ENCODE peak calls at places on chromosomes 4 and X, in six cellular contexts. M, B, Y, E, W and I are unnamed samples.

GRCh38 chr4:75919914-75920313 is 17.7 kb upstream of the PPEF2 start:
- DNase-seq in W (no peak), E (peak; percentile 20), B (no peak), Y (peak; percentile 80), M (no peak), I (peak; percentile 25)

GRCh38 chr4:17708992-17709759 is 72.2 kb downstream of the FAM184B start:
- DNase-seq in Y (no peak), B (no peak), W (no peak), M (no peak), E (no peak), I (no peak)

GRCh38 chrX:140762061-140762460 is 52.5 kb downstream of the LINC00632 start:
- DNase-seq in B (no peak), W (peak; percentile 41), M (peak; percentile 35), Y (no peak), E (peak; percentile 74), I (peak; percentile 85)

GRCh38 chr4:112552668-112553067 is 36.7 kb upstream of the NEUROG2 start:
- DNase-seq in E (peak; percentile 77), M (peak; percentile 60), Y (no peak), W (no peak), B (no peak), I (peak; percentile 61)

GRCh38 chr4:47017494-47017893 is 13.9 kb upstream of the GABRB1 start:
- DNase-seq in M (no peak), E (peak; percentile 37), W (no peak), B (no peak), Y (no peak), I (no peak)

GRCh38 chr4:6888506-6889071 is 21.0 kb upstream of the TBC1D14 start:
- DNase-seq in B (no peak), Y (no peak), E (no peak), W (no peak), M (no peak), I (no peak)

GRCh38 chrX:27444093-27444908 is 18.8 kb downstream of the PPP4R3C start:
- DNase-seq in W (no peak), M (peak; percentile 2), E (no peak), Y (no peak), B (no peak), I (no peak)

GRCh38 chr4:125762537-125762936 is 447.8 kb downstream of the FAT4 start:
- DNase-seq in B (no peak), W (no peak), M (no peak), Y (no peak), E (no peak), I (no peak)

GRCh38 chrX:21683910-21684309 is 25.8 kb upstream of the KLHL34 start:
- DNase-seq in M (no peak), E (peak; percentile 74), W (no peak), B (no peak), Y (no peak), I (peak; percentile 14)

GRCh38 chrX:64885850-64886249 is 90.4 kb downstream of the ZC4H2 start:
- DNase-seq in B (no peak), W (no peak), E (no peak), Y (no peak), M (no peak), I (no peak)

GRCh38 chr4:173181769-173182374 is 13.3 kb downstream of the GALNT7 start:
- DNase-seq in W (no peak), M (peak; percentile 68), B (no peak), E (peak; percentile 80), Y (no peak), I (peak; percentile 58)

GRCh38 chrX:8868070-8868795 is 67.0 kb upstream of the FAM9A start:
- DNase-seq in Y (no peak), M (peak; percentile 63), B (no peak), W (no peak), E (peak; percentile 95), I (no peak)

GRCh38 chr4:37358748-37359147 is 114.2 kb downstream of the NWD2 start:
- DNase-seq in Y (no peak), W (no peak), E (no peak), M (no peak), B (no peak), I (no peak)

GRCh38 chr4:6560416-6561172 is 14.4 kb upstream of the MAN2B2 start:
- DNase-seq in W (no peak), Y (no peak), E (peak; percentile 64), B (no peak), M (no peak), I (peak; percentile 54)

GRCh38 chr4:94545296-94545695 is 93.6 kb downstream of the PDLIM5 start:
- DNase-seq in M (peak; percentile 64), E (peak; percentile 63), W (no peak), Y (no peak), B (no peak), I (peak; percentile 63)

GRCh38 chr4:94548571-94548970 is 96.8 kb downstream of the PDLIM5 start:
- DNase-seq in E (peak; percentile 82), Y (no peak), W (no peak), B (no peak), M (peak; percentile 90), I (peak; percentile 71)

GRCh38 chr4:94546949-94547348 is 95.2 kb downstream of the PDLIM5 start:
- DNase-seq in E (no peak), Y (no peak), M (no peak), B (no peak), W (no peak), I (no peak)

GRCh38 chr4:94540476-94540875 is 88.7 kb downstream of the PDLIM5 start:
- DNase-seq in E (no peak), B (no peak), W (no peak), Y (no peak), M (peak; percentile 82), I (no peak)

DNA sequence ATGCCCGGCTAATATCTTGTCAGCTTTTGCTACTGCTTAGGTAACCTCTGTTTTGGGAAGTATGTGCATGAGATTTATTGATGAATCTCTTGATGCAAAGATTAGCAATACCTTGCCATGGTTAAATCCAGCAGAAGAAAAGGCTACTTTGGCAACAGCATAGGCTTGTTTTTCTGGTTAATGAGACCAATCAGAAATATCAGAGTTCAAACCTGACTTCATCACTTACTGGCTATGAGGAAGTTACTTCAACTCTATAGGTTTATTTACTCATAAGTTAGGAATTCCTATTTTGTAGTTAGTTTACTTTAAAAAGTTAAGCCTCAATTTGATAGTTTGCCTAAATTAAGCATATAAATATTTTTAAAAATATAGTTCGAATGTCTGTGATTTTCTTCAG is 93.1 kb downstream of the PDLIM5 start:
- DNase-seq in Y (no peak), M (peak; percentile 29), W (no peak), B (no peak), E (peak; percentile 30), I (no peak)
- H3K4me3 ChIP-seq in Y (no peak overlapping the region), M (peak overlapping the region; percentile 19), W (no peak overlapping the region), B (no peak overlapping the region), E (no peak overlapping the region), I (no peak overlapping the region)

GRCh38 chr4:2804449-2804972 is 11.6 kb downstream of the SH3BP2 start:
- DNase-seq in E (no peak), W (no peak), B (no peak), Y (peak; percentile 44), M (no peak), I (no peak)
- H3K4me1 ChIP-seq in E (peaks cover 29% of the 10 kb centered on the region), W (peaks cover 23% of the 10 kb centered on the region), B (peaks cover 23% of the 10 kb centered on the region), Y (peaks cover 65% of the 10 kb centered on the region), M (peaks cover 16% of the 10 kb centered on the region), I (peaks cover 77% of the 10 kb centered on the region)

GRCh38 chr4:74084984-74085383 is 14.0 kb downstream of the CXCL2 start:
- DNase-seq in M (no peak), W (no peak), B (no peak), Y (no peak), E (no peak), I (no peak)

GRCh38 chr4:74085669-74086068 is 13.3 kb downstream of the CXCL2 start:
- DNase-seq in E (no peak), W (no peak), Y (no peak), B (no peak), M (no peak), I (no peak)

GRCh38 chr4:74087481-74087880 is 11.5 kb downstream of the CXCL2 start:
- DNase-seq in B (no peak), W (no peak), Y (no peak), E (no peak), M (peak; percentile 36), I (no peak)

GRCh38 chr4:74092957-74093356 is 6.0 kb downstream of the CXCL2 start:
- DNase-seq in Y (no peak), M (no peak), E (peak; percentile 39), W (no peak), B (no peak), I (no peak)

GRCh38 chr4:74088396-74088795 is 10.6 kb downstream of the CXCL2 start:
- DNase-seq in E (no peak), M (no peak), Y (no peak), W (no peak), B (no peak), I (no peak)
- H3K9me3 ChIP-seq in E (no peaks in the 10 kb centered on the region), M (no peaks in the 10 kb centered on the region), Y (no peaks in the 10 kb centered on the region), W (no peaks in the 10 kb centered on the region), B (no peaks in the 10 kb centered on the region), I (no peaks in the 10 kb centered on the region)

DNA sequence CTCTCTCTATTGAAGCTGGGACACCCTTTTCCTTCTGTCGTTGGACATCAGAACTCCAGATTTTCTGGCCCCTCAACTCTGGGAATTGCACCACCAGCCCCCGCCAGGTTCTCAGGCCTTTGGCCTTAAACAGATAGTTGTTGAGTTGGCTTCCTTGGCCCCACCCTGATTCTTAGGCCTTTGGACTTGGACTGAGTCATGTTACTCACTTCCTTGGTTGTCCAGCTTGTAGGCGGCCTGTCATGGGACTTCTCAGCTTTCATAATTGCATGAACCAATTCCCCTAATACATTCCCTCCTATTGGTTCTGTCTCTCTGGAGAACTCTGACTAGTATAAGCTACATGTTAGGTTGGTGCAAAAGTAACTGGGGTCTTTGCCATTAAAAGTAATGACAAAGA is 195.7 kb downstream of the GPAT3 start:
- DNase-seq in E (no peak), M (peak; percentile 40), Y (no peak), W (no peak), B (no peak), I (no peak)
- H3K4me3 ChIP-seq in E (no peak overlapping the region), M (no peak overlapping the region), Y (no peak overlapping the region), W (no peak overlapping the region), B (no peak overlapping the region), I (no peak overlapping the region)

GRCh38 chr4:78529569-78530209 is 21.9 kb upstream of the ANXA3 start:
- DNase-seq in E (peak; percentile 74), Y (no peak), B (no peak), M (peak; percentile 72), W (no peak), I (peak; percentile 78)

GRCh38 chr4:78534286-78534955 is 17.1 kb upstream of the ANXA3 start:
- DNase-seq in Y (no peak), W (no peak), M (peak; percentile 95), E (peak; percentile 28), B (no peak), I (no peak)

GRCh38 chr4:78533854-78534253 is 17.7 kb upstream of the ANXA3 start:
- DNase-seq in W (no peak), E (no peak), Y (no peak), M (no peak), B (no peak), I (no peak)

GRCh38 chr4:78528327-78528726 is 23.2 kb upstream of the ANXA3 start:
- DNase-seq in W (no peak), M (no peak), E (peak; percentile 73), B (no peak), Y (no peak), I (peak; percentile 39)

DNA sequence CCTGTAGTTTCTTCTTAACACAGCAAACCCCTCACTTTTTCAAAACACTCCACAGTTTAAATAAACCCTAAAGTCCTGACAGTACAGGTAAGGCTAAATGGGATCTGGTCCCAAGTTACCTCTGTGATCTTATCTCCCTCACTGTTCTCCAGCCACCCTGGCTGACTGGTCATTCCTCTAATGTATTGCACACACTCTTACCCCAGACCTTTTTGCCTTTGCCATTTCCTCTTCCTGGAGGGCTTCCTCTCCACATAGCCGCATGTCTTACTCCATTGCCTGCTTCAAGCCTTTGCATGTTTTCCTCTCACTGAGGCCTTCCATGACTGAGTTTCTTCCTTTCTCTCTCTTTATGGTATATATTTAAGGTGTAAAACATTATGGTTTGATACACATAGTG is 19.5 kb upstream of the ANXA3 start:
- DNase-seq in W (no peak), E (no peak), M (no peak), B (no peak), Y (no peak), I (no peak)
- H3K4me1 ChIP-seq in W (no peaks in the 10 kb centered on the region), E (peaks cover 10% of the 10 kb centered on the region), M (peaks cover 53% of the 10 kb centered on the region), B (no peaks in the 10 kb centered on the region), Y (no peaks in the 10 kb centered on the region), I (peaks cover 14% of the 10 kb centered on the region)